ENCODE peak calls at places on chromosome 21, in four cellular contexts. One of them, this sample, is unnamed. For H3K4me1, the result is how much of the 10 kb centered on the place peaks cover.

GRCh38 chr21:36661511-36662309 is 37.2 kb upstream of the SIM2 start:
- DNase-seq in H9: peak
- DNase-seq in heart left ventricle: no peak
- DNase-seq in tibial artery: no peak
- DNase-seq in this sample: no peak

GRCh38 chr21:36203603-36203889 is 46.9 kb downstream of the DOP1B start:
- DNase-seq in heart left ventricle: no peak
- DNase-seq in H9: no peak
- DNase-seq in tibial artery: no peak
- DNase-seq in this sample: peak

GRCh38 chr21:38894899-38895298 is 89.2 kb downstream of the ETS2 start:
- DNase-seq in tibial artery: no peak
- DNase-seq in H9: no peak
- DNase-seq in heart left ventricle: no peak
- DNase-seq in this sample: no peak

GRCh38 chr21:45538381-45539045 is 3.7 kb downstream of the SLC19A1 start:
- DNase-seq in tibial artery: peak
- DNase-seq in H9: peak
- DNase-seq in heart left ventricle: peak
- DNase-seq in this sample: peak

GRCh38 chr21:37673801-37674575 is 242.3 kb downstream of the KCNJ6 start:
- DNase-seq in heart left ventricle: no peak
- DNase-seq in H9: no peak
- DNase-seq in tibial artery: no peak
- DNase-seq in this sample: no peak

GRCh38 chr21:34881894-34882371 is 167.2 kb downstream of the RUNX1 start:
- DNase-seq in H9: no peak
- DNase-seq in tibial artery: no peak
- DNase-seq in heart left ventricle: no peak
- DNase-seq in this sample: no peak

GRCh38 chr21:18951291-18952038 is 547.9 kb upstream of the TMPRSS15 start:
- DNase-seq in tibial artery: no peak
- DNase-seq in heart left ventricle: no peak
- DNase-seq in H9: peak
- DNase-seq in this sample: no peak

GRCh38 chr21:29056005-29056404 is 17.4 kb downstream of the CCT8 start:
- DNase-seq in H9: no peak
- DNase-seq in heart left ventricle: no peak
- DNase-seq in tibial artery: no peak
- DNase-seq in this sample: no peak

GRCh38 chr21:39705849-39706248 is 39.1 kb upstream of the IGSF5 start:
- DNase-seq in H9: no peak
- DNase-seq in heart left ventricle: no peak
- DNase-seq in tibial artery: no peak
- DNase-seq in this sample: no peak

GRCh38 chr21:45439171-45439872 is 34.4 kb downstream of the COL18A1 start:
- DNase-seq in H9: peak
- DNase-seq in tibial artery: peak
- DNase-seq in heart left ventricle: peak
- DNase-seq in this sample: no peak

GRCh38 chr21:45228171-45228641 is 59.5 kb downstream of the POFUT2 start:
- DNase-seq in H9: no peak
- DNase-seq in tibial artery: no peak
- DNase-seq in heart left ventricle: no peak
- DNase-seq in this sample: no peak

GRCh38 chr21:33924766-33925100 is 9.1 kb upstream of the ATP5PO start:
- DNase-seq in H9: no peak
- DNase-seq in tibial artery: no peak
- DNase-seq in heart left ventricle: no peak
- DNase-seq in this sample: no peak

GRCh38 chr21:37348664-37349063 is 17.9 kb upstream of the DYRK1A start:
- DNase-seq in heart left ventricle: no peak
- DNase-seq in H9: no peak
- DNase-seq in tibial artery: no peak
- DNase-seq in this sample: no peak

GRCh38 chr21:14492890-14493289 is 53.2 kb downstream of the SAMSN1 start:
- DNase-seq in heart left ventricle: no peak
- DNase-seq in tibial artery: no peak
- DNase-seq in H9: no peak
- DNase-seq in this sample: no peak

GRCh38 chr21:39350094-39351006 is 1.5 kb upstream of the HMGN1 start:
- DNase-seq in tibial artery: no peak
- DNase-seq in H9: no peak
- DNase-seq in heart left ventricle: no peak
- DNase-seq in this sample: no peak

GRCh38 chr21:28252923-28253322 is 739.8 kb downstream of the LTN1 start:
- DNase-seq in tibial artery: no peak
- DNase-seq in H9: no peak
- DNase-seq in heart left ventricle: no peak
- DNase-seq in this sample: no peak

GRCh38 chr21:35024071-35024420 is 25.1 kb downstream of the RUNX1 start:
- DNase-seq in H9: no peak
- DNase-seq in heart left ventricle: no peak
- DNase-seq in tibial artery: no peak
- DNase-seq in this sample: no peak

GRCh38 chr21:15751037-15751436 is 21.3 kb downstream of the USP25 start:
- DNase-seq in tibial artery: no peak
- DNase-seq in heart left ventricle: no peak
- DNase-seq in H9: no peak
- DNase-seq in this sample: no peak
- H3K4me1 ChIP-seq in tibial artery: under half
- H3K4me1 ChIP-seq in heart left ventricle: under half
- H3K4me1 ChIP-seq in H9: under half
- H3K4me1 ChIP-seq in this sample: under half

DNA sequence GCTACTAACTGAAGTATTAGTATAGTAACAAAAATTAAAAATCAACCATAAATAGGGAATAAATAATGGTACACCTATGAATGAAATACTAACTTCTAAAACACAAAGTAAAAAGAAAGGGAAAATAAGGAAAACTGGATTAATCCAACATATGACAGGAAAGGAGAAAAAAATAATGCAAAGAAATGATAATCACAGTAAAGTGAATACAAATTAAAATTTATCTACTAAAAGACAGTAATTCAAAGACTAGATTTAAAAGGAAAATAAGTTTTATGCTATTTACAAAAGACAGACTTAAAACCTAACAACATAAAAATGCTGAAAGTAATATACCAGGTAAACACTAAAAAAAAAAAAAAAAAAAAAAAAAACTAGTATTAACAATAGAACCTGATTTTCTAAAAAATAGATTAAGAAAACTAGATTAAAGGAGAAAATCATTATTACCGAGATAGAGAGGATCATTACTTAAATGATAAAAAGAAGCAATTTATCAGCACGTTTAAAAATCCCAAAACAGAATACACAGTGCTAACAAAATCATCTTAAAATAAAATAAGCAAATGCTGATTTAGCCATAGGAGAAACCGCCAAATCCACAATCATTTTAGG is 27.8 kb downstream of the MRPL39 start:
- DNase-seq in H9: no peak
- DNase-seq in heart left ventricle: no peak
- DNase-seq in tibial artery: no peak
- DNase-seq in this sample: no peak
- H3K4me1 ChIP-seq in H9: under half
- H3K4me1 ChIP-seq in heart left ventricle: under half
- H3K4me1 ChIP-seq in tibial artery: under half
- H3K4me1 ChIP-seq in this sample: under half

GRCh38 chr21:46636550-46637289 is 1.2 kb downstream of the PRMT2 start:
- DNase-seq in H9: no peak
- DNase-seq in heart left ventricle: no peak
- DNase-seq in tibial artery: no peak
- DNase-seq in this sample: no peak
- H3K4me1 ChIP-seq in H9: under half
- H3K4me1 ChIP-seq in heart left ventricle: under half
- H3K4me1 ChIP-seq in tibial artery: under half
- H3K4me1 ChIP-seq in this sample: under half

GRCh38 chr21:26815197-26815596 is 30.0 kb downstream of the ADAMTS1 start:
- DNase-seq in H9: no peak
- DNase-seq in tibial artery: no peak
- DNase-seq in heart left ventricle: no peak
- DNase-seq in this sample: no peak

GRCh38 chr21:26811031-26811430 is 34.2 kb downstream of the ADAMTS1 start:
- DNase-seq in tibial artery: no peak
- DNase-seq in H9: no peak
- DNase-seq in heart left ventricle: no peak
- DNase-seq in this sample: no peak

GRCh38 chr21:26813426-26813998 is 31.7 kb downstream of the ADAMTS1 start:
- DNase-seq in H9: no peak
- DNase-seq in tibial artery: no peak
- DNase-seq in heart left ventricle: no peak
- DNase-seq in this sample: no peak

GRCh38 chr21:26810266-26810665 is 34.9 kb downstream of the ADAMTS1 start:
- DNase-seq in tibial artery: no peak
- DNase-seq in H9: no peak
- DNase-seq in heart left ventricle: no peak
- DNase-seq in this sample: no peak

DNA sequence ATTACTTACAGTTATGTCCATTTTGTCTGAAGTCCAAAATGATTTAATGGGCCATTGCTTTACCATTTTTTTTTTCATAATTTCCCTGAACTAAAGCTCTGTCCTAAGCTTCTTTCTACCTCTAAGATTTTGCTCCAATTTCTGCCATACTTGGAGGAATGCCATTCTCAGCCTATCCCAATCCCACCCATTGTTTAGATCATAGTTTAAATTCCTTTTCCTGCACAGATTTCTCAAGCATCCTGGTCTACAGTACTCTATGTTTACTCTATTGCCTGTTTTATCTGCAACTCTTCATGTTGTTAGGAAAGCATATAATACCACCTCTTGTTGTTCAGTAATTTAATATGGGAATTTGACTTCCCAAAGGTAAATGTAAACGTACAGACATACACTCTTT is 30.8 kb downstream of the ADAMTS1 start:
- DNase-seq in H9: no peak
- DNase-seq in tibial artery: no peak
- DNase-seq in heart left ventricle: no peak
- DNase-seq in this sample: no peak
- H3K4me1 ChIP-seq in H9: under half
- H3K4me1 ChIP-seq in tibial artery: under half
- H3K4me1 ChIP-seq in heart left ventricle: under half
- H3K4me1 ChIP-seq in this sample: under half

GRCh38 chr21:46555225-46555617 is 49.7 kb downstream of the S100B start:
- DNase-seq in H9: no peak
- DNase-seq in heart left ventricle: no peak
- DNase-seq in tibial artery: no peak
- DNase-seq in this sample: no peak
- H3K4me1 ChIP-seq in H9: under half
- H3K4me1 ChIP-seq in heart left ventricle: under half
- H3K4me1 ChIP-seq in tibial artery: under half
- H3K4me1 ChIP-seq in this sample: under half

DNA sequence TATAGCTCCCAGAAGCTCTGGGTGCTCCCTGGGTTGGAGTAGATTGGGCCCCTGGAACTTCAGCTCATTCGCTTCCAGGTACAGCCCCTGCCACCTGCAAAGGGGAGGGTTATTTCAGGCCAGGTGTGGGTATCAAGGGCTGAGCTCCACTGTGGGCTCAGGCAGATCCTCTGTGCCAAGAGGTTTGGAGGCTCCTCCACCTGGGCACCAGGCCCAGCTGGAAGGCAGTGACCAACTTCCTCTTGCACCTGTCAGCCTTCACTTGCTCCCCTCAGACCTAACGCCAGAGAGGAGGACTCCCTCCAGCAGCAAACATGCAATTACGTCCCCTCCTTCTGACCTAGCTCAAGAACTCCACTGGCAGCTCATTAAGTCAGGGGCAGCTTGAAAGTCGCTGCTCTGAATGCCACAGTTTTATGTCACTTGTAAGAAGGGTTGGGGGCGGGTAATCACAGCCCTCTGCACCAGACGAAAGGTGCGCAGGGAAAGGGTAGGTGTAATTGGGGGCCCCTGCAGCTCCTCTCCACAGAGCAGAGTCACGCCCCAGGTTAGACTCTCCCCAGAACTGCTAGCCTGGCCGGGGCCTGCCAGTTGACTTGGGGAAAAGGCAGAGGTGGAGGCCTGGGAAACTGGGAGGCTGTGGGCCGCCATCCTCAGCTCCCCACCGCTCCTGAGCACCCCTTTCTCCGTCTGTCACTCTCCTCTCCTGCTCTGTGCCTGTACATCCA is 125.0 kb upstream of the TMPRSS2 start:
- DNase-seq in tibial artery: no peak
- DNase-seq in heart left ventricle: no peak
- DNase-seq in H9: no peak
- DNase-seq in this sample: no peak
- H3K4me1 ChIP-seq in tibial artery: under half
- H3K4me1 ChIP-seq in heart left ventricle: under half
- H3K4me1 ChIP-seq in H9: under half
- H3K4me1 ChIP-seq in this sample: half or more

GRCh38 chr21:43871487-43871886 is 6.5 kb downstream of the AGPAT3 start:
- DNase-seq in tibial artery: no peak
- DNase-seq in heart left ventricle: no peak
- DNase-seq in H9: no peak
- DNase-seq in this sample: no peak

GRCh38 chr21:43867936-43868335 is 2.9 kb downstream of the AGPAT3 start:
- DNase-seq in H9: no peak
- DNase-seq in heart left ventricle: no peak
- DNase-seq in tibial artery: no peak
- DNase-seq in this sample: no peak

GRCh38 chr21:43868461-43868860 is 3.4 kb downstream of the AGPAT3 start:
- DNase-seq in H9: no peak
- DNase-seq in heart left ventricle: no peak
- DNase-seq in tibial artery: no peak
- DNase-seq in this sample: no peak

GRCh38 chr21:43867332-43867703 is 2.3 kb downstream of the AGPAT3 start:
- DNase-seq in tibial artery: no peak
- DNase-seq in H9: no peak
- DNase-seq in heart left ventricle: no peak
- DNase-seq in this sample: no peak

DNA sequence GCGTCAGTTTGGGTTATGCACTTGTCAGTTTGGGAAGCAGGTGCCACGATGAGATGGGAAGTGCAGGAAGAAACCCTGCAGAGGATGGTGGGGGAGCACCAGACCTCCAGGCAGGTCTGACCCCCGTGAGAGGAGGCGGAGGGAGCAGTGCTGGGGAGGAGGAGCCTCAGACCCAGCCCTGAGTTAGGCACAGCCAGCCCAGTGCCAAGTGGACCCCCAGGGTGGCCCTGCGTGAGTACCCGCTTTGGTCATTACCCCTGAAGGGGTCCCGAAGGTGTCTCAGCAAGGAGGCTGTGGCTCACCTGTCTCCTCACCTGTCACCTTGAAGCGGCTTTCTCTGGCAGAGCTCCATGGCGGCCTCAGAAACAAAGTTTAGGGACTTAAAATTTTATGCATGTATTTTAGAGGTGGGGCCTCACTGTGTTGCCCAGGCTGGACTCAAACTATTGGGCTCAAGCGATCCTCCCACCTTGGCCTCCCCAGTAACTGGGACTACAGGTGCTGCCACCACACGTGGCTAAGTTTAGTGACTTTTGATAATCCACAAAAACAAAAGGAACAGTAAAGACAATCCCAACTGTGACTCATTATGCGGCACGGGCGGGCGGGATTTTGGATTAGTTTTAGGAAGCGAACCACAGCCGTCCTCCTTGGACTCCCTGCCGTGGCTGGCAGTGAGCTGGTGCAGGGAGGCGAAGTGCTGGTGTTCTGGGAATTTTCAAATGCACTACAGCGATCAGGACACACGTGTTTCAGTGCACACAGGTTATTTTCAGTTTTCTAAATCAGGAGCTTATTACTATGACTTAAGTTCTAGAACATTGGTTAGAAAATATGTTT is 4.7 kb downstream of the AGPAT3 start:
- DNase-seq in tibial artery: no peak
- DNase-seq in H9: no peak
- DNase-seq in heart left ventricle: no peak
- DNase-seq in this sample: no peak
- H3K4me1 ChIP-seq in tibial artery: under half
- H3K4me1 ChIP-seq in H9: under half
- H3K4me1 ChIP-seq in heart left ventricle: under half
- H3K4me1 ChIP-seq in this sample: under half